ENCODE peak calls at places on chromosomes 5 and 9, in five cellular contexts. B is endodermal cell, J is fibroblast of lung, G is HCT116, K is IMR-90. E is an unnamed sample. For H3K4me1, the result is how much of the 10 kb centered on the place peaks cover.

GRCh38 chr5:72369301-72370079 is 49.3 kb downstream of the PTCD2 start:
- DNase-seq in J (peak), K (peak), G (no peak), B (no peak), E (no peak)

GRCh38 chr5:130871346-130872086 is 293.5 kb downstream of the HINT1 start:
- DNase-seq in J (peak), K (peak), G (peak), B (peak), E (peak)

GRCh38 chr5:40240671-40241070 is 439.0 kb upstream of the PTGER4 start:
- DNase-seq in G (no peak), K (no peak), J (no peak), B (no peak), E (no peak)

GRCh38 chr9:136050706-136051567 is 44.2 kb downstream of the NACC2 start:
- DNase-seq in K (peak), B (peak), G (no peak), J (peak), E (no peak)

GRCh38 chr5:133065482-133065881 is 13.7 kb downstream of the HSPA4 start:
- DNase-seq in B (no peak), G (no peak), J (no peak), K (no peak), E (peak)

GRCh38 chr5:58245479-58245845 is 214.4 kb downstream of the PLK2 start:
- DNase-seq in G (no peak), J (no peak), K (no peak), B (no peak), E (peak)

GRCh38 chr5:57844410-57844809 is 361.8 kb upstream of the ACTBL2 start:
- DNase-seq in K (no peak), B (no peak), G (no peak), J (no peak), E (no peak)

GRCh38 chr9:33211695-33212393 is 28.1 kb upstream of the SPINK4 start:
- DNase-seq in J (peak), K (peak), B (peak), G (peak), E (peak)

GRCh38 chr5:143760755-143761154 is 51.2 kb upstream of the HMHB1 start:
- DNase-seq in K (no peak), J (no peak), B (no peak), G (no peak), E (no peak)

GRCh38 chr5:148011407-148012124 is 52.2 kb upstream of the SPINK5 start:
- DNase-seq in G (peak), J (peak), B (no peak), K (peak), E (peak)

GRCh38 chr5:150762216-150762615 is 3.4 kb upstream of the DCTN4 start:
- DNase-seq in J (no peak), B (no peak), K (no peak), G (no peak), E (no peak)

GRCh38 chr5:179407191-179408175 is 62.2 kb upstream of the ADAMTS2 start:
- DNase-seq in K (no peak), B (peak), J (no peak), G (no peak), E (no peak)

GRCh38 chr5:78458843-78459242 is 98.4 kb downstream of the SCAMP1 start:
- DNase-seq in G (no peak), K (no peak), B (no peak), J (no peak), E (no peak)

GRCh38 chr5:103571730-103572129 is 9.1 kb upstream of the NUDT12 start:
- DNase-seq in G (no peak), K (no peak), B (no peak), J (no peak), E (no peak)

GRCh38 chr5:59037453-59038168 is 454.7 kb downstream of the RAB3C start:
- DNase-seq in J (no peak), B (no peak), K (no peak), G (no peak), E (no peak)

GRCh38 chr9:121626012-121626411 is 25.4 kb upstream of the DAB2IP start:
- DNase-seq in K (no peak), B (no peak), G (no peak), J (no peak), E (no peak)

GRCh38 chr9:128713941-128714573 is 9.9 kb downstream of the ZDHHC12 start:
- DNase-seq in K (no peak), G (no peak), J (no peak), B (peak), E (no peak)

GRCh38 chr9:2722715-2723114 is 5.4 kb downstream of the KCNV2 start:
- DNase-seq in B (no peak), J (peak), G (no peak), K (peak), E (no peak)

GRCh38 chr5:126471875-126472537 is 48.8 kb downstream of the GRAMD2B start:
- DNase-seq in B (no peak), K (peak), G (no peak), J (peak), E (peak)

GRCh38 chr9:69824497-69825252 is 4.1 kb downstream of the CFAP95 start:
- DNase-seq in B (no peak), J (no peak), K (no peak), G (no peak), E (no peak)

GRCh38 chr9:92181296-92181695 is 66.1 kb upstream of the SPTLC1 start:
- DNase-seq in J (no peak), G (no peak), B (no peak), K (no peak), E (no peak)

GRCh38 chr5:68369436-68370125 is 154.0 kb downstream of the PIK3R1 start:
- DNase-seq in G (no peak), K (no peak), J (no peak), B (no peak), E (no peak)

GRCh38 chr9:79357620-79358019 is 214.1 kb upstream of the TLE4 start:
- DNase-seq in K (no peak), B (no peak), J (no peak), G (no peak), E (no peak)

GRCh38 chr5:147369742-147370374 is 135.0 kb downstream of the STK32A start:
- DNase-seq in J (no peak), G (peak), K (peak), B (no peak), E (peak)

GRCh38 chr5:14834584-14835540 is 36.7 kb downstream of the ANKH start:
- DNase-seq in B (no peak), K (no peak), J (peak), G (no peak), E (peak)

DNA sequence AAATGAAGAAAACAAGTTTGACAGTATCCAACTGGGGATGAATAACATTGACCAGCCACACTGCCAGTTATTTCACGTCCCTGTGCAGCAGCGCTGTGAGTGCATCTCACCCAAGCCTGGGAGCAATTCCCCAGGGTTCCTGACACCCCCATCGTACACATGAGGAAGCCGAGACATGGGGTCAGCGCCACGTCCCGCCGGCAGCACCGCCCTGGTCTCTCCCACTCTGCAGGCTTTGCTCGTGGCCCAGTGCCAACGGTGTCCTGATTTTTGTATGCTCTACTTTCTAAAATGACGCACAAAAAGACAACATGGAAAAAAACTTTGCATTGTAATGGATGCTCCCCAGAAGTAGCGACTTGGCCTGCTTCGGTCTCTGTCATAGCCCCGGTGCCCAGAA is 14.3 kb downstream of the GTF3C5 start:
- DNase-seq in G (no peak), K (no peak), B (no peak), J (no peak), E (no peak)
- H3K9ac ChIP-seq in G (no peak), K (no peak), B (no peak), J (no peak), E (no peak)

DNA sequence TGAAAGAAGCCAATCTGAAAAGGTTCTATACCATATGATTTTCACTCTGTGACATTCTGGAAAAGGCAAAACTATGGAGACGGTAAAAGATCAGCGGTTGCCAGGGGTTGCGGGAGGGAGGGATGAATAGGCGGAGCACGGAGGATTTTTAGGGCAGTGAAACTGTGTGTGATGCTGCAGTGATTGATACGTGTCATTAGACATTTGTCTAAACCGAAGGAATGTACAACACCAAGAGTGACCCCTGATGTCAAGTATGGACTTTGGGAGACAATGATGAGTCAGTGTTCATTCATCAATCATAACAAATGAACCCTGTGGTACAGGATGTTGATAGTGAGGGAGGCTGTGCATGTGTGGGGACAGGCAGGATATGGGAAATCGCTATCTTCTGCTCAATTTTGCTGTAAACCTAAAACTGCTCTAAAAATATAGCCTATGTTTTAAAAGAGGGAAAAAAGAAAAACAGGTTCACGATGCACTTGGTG is 34.4 kb downstream of the ERGIC1 start:
- DNase-seq in K (peak), B (no peak), J (peak), G (peak), E (peak)
- H3K4me1 ChIP-seq in K (under half), B (under half), J (half or more), G (under half), E (under half)

GRCh38 chr5:53917095-53917494 is 356.7 kb downstream of the NDUFS4 start:
- DNase-seq in G (no peak), J (peak), K (peak), B (no peak), E (peak)
- TF ChIP-seq CTCF in G (peak), J (peak), K (peak), B (peak), E (peak)

DNA sequence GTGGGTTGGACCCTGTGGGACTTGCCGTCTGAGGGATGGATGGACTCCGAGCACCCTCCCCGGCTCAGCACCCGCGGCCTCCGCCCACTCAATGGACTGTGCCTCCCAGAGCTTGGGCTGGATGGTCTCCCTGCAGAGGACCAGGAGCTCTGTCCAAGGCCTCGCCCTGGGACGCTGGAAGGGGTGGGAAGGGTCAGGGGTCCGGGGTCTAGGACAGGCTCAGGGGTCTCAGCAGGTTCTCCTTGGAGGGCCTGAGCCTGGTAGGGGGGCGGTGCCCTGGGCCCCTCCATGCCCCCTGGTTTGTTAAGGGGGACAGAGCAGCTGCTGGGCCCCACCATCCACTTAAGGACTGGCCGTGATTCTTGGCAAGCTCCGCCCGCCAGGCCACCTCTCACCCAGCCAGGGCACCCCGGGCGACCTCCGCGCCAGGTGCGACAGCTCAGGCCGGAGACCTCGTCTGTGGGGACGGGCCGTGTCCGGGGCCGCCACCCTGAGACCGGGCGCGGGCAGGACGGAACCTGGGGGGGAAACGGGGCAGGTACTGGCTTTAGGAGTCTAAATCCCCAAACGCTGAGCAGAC is 29.2 kb downstream of the EXOC3 start:
- DNase-seq in G (no peak), J (peak), K (no peak), B (peak), E (no peak)
- H3K9ac ChIP-seq in G (peak), J (peak), K (peak), B (peak), E (peak)

GRCh38 chr5:158777647-158778368 is 321.9 kb downstream of the EBF1 start:
- DNase-seq in B (no peak), J (no peak), K (no peak), G (no peak), E (no peak)
- H3K4me1 ChIP-seq in B (under half), J (under half), K (under half), G (under half), E (under half)

DNA sequence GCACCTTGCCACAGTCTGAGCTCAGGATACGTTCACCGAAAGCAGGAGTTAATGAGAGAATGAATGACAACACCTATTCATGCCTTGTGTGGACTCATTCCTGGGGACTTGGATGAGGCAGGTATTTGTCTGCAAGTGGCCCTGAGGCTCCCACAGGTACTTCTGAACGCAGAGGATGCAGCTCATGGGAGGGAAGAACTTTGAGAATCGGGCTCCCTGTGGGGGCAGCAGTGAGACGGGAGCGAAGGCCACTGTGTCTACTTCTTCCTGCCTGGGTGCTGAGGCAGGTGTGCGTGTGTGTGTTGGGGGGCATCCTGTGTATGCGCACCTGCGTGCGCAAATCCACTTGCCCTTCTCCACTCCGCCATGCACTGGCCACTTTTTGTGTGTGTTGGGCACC is 42.2 kb downstream of the PTPN3 start:
- DNase-seq in G (no peak), B (peak), J (no peak), K (no peak), E (no peak)
- TF ChIP-seq CTCF in G (no peak), B (peak), J (no peak), K (no peak), E (no peak)

GRCh38 chr9:124724415-124725067 is 46.6 kb downstream of the NR6A1 start:
- DNase-seq in B (no peak), K (no peak), J (no peak), G (no peak), E (no peak)

GRCh38 chr9:124721109-124721850 is 49.8 kb downstream of the NR6A1 start:
- DNase-seq in K (peak), G (peak), B (peak), J (peak), E (no peak)

GRCh38 chr9:124726886-124727285 is 44.2 kb downstream of the NR6A1 start:
- DNase-seq in G (no peak), B (no peak), K (no peak), J (peak), E (no peak)

GRCh38 chr9:124723352-124723751 is 47.8 kb downstream of the NR6A1 start:
- DNase-seq in J (no peak), B (no peak), G (no peak), K (no peak), E (no peak)

GRCh38 chr9:124725068-124725452 is 46.1 kb downstream of the NR6A1 start:
- DNase-seq in J (no peak), K (no peak), G (no peak), B (no peak), E (no peak)
- H3K9ac ChIP-seq in J (no peak), K (no peak), G (no peak), B (no peak), E (no peak)

GRCh38 chr5:91142819-91143218 is 240.3 kb downstream of the ARRDC3 start:
- DNase-seq in B (no peak), K (no peak), G (no peak), J (no peak), E (no peak)
- H3K4me1 ChIP-seq in B (under half), K (under half), G (under half), J (under half), E (under half)